ENCODE peak calls at places on chromosomes 4 and X, in eight cellular contexts. P is AG09309; C is amygdala; S is natural killer cell; T is lung; I is psoas muscle; Q is ACHN; Y is activated T-helper 1 cell treated with anti-CD3 and anti-CD28 coated beads, Interleukin-12 subunit alpha, Interleukin-12 subunit beta, Interleukin-2, Interleukin-4 antibody, amounts not matched to agents 30 ng/mL and 10 ng/mL and 1 ng/mL, durations not matched to agents 14 hours and 24 hours and 36 hours. N is an unnamed sample.

GRCh38 chr4:8854866-8855265 is 16.8 kb downstream of the HMX1 start:
- DNase-seq in P (peak; percentile 1), C (no peak), S (no peak), T (no peak), I (no peak), Q (no peak), Y (no peak), N (no peak)

GRCh38 chr4:6546681-6547447 is 28.1 kb upstream of the MAN2B2 start:
- DNase-seq in P (peak; percentile 16), C (no peak), S (peak; percentile 39), T (peak; percentile 41), I (no peak), Q (peak; percentile 61), Y (peak; percentile 39), N (peak; percentile 86)

GRCh38 chr4:106048250-106048931 is 153.1 kb downstream of the NPNT start:
- DNase-seq in P (peak; percentile 10), C (peak; percentile 7), S (no peak), T (no peak), I (no peak), Q (no peak), Y (no peak), N (peak; percentile 12)

GRCh38 chr4:78596111-78596742 is 44.7 kb downstream of the ANXA3 start:
- DNase-seq in P (no peak), C (no peak), S (no peak), T (no peak), I (no peak), Q (no peak), Y (no peak), N (no peak)

GRCh38 chr4:66357316-66357715 is 687.0 kb upstream of the EPHA5 start:
- DNase-seq in P (peak; percentile 65), C (no peak), S (no peak), T (no peak), I (no peak), Q (no peak), Y (no peak), N (no peak)

GRCh38 chr4:72442715-72443114 is 126.3 kb downstream of the ADAMTS3 start:
- DNase-seq in P (no peak), C (no peak), S (no peak), T (no peak), I (no peak), Q (no peak), Y (no peak), N (no peak)

GRCh38 chr4:8732092-8732491 is 139.5 kb downstream of the CPZ start:
- DNase-seq in P (no peak), C (no peak), S (no peak), T (no peak), I (peak; percentile 5), Q (no peak), Y (no peak), N (no peak)

GRCh38 chr4:114860791-114861190 is 252.6 kb downstream of the NDST4 start:
- DNase-seq in P (no peak), C (no peak), S (no peak), T (no peak), I (no peak), Q (no peak), Y (no peak), N (no peak)

GRCh38 chrX:108671526-108671925 is 64.8 kb downstream of the IRS4 start:
- DNase-seq in P (no peak), C (no peak), S (no peak), T (no peak), I (no peak), Q (no peak), Y (no peak), N (no peak)

GRCh38 chr4:158259955-158260575 is 49.8 kb downstream of the TMEM144 start:
- DNase-seq in P (no peak), C (no peak), S (no peak), T (no peak), I (no peak), Q (peak; percentile 35), Y (no peak), N (peak; percentile 9)

GRCh38 chr4:13626492-13627184 is 887 bp downstream of the BOD1L1 start:
- DNase-seq in P (no peak), C (no peak), S (no peak), T (no peak), I (no peak), Q (no peak), Y (no peak), N (no peak)

GRCh38 chr4:173424899-173425805 is 26.2 kb upstream of the SCRG1 start:
- DNase-seq in P (peak; percentile 59), C (no peak), S (no peak), T (no peak), I (no peak), Q (no peak), Y (no peak), N (no peak)

GRCh38 chr4:186486172-186486571 is 69.2 kb downstream of the MTNR1A start:
- DNase-seq in P (no peak), C (no peak), S (no peak), T (no peak), I (no peak), Q (no peak), Y (no peak), N (peak; percentile 24)

GRCh38 chrX:38505583-38505982 is 55.8 kb upstream of the TSPAN7 start:
- DNase-seq in P (no peak), C (no peak), S (no peak), T (no peak), I (no peak), Q (no peak), Y (no peak), N (no peak)

GRCh38 chr4:82201303-82201702 is 172.5 kb downstream of the HNRNPD start:
- DNase-seq in P (no peak), C (no peak), S (no peak), T (no peak), I (no peak), Q (no peak), Y (no peak), N (no peak)

GRCh38 chrX:580020-580419 is 50.6 kb upstream of the SHOX start:
- DNase-seq in P (no peak), C (no peak), S (no peak), T (peak; percentile 9), I (no peak), Q (no peak), Y (no peak), N (no peak)

GRCh38 chr4:128916832-128917231 is 107.3 kb downstream of the JADE1 start:
- DNase-seq in P (no peak), C (no peak), S (peak; percentile 57), T (peak; percentile 32), I (no peak), Q (no peak), Y (no peak), N (no peak)

GRCh38 chrX:50198348-50198747 is 2.5 kb downstream of the AKAP4 start:
- DNase-seq in P (no peak), C (no peak), S (no peak), T (no peak), I (no peak), Q (no peak), Y (no peak), N (no peak)

GRCh38 chr4:3199661-3200422 is 49.1 kb upstream of the MSANTD1 start:
- DNase-seq in P (peak; percentile 79), C (no peak), S (no peak), T (no peak), I (peak; percentile 80), Q (no peak), Y (no peak), N (no peak)

N was measured in neuronal stem cell.